ENCODE peak calls at places on chromosomes 3 and 15, in four cellular contexts. H is RWPE1, F is upper lobe of left lung, I is endothelial cell. Q is an unnamed sample.

GRCh38 chr3:127206154-127206553 is 13.2 kb downstream of the PRR23E start:
- DNase-seq in F (no peak), H (no peak), I (no peak), Q (no peak)

GRCh38 chr15:51121118-51121517 is 26.4 kb upstream of the TNFAIP8L3 start:
- DNase-seq in H (peak), I (no peak), F (no peak), Q (no peak)

GRCh38 chr3:18740631-18741583 is 315.8 kb upstream of the SATB1 start:
- DNase-seq in F (no peak), H (no peak), I (no peak), Q (no peak)

GRCh38 chr3:49351521-49352011 is 6.6 kb downstream of the GPX1 start:
- DNase-seq in H (peak), I (no peak), F (no peak), Q (no peak)

GRCh38 chr3:10185804-10186762 is 21.4 kb downstream of the IRAK2 start:
- DNase-seq in F (no peak), I (no peak), H (no peak), Q (no peak)

GRCh38 chr3:82306189-82306588 is 544.7 kb upstream of the GBE1 start:
- DNase-seq in H (no peak), I (no peak), F (no peak), Q (no peak)

GRCh38 chr3:156209631-156210336 is 89.4 kb downstream of the KCNAB1 start:
- DNase-seq in H (no peak), F (no peak), I (no peak), Q (no peak)

GRCh38 chr15:72491768-72492167 is 17.6 kb downstream of the ARIH1 start:
- DNase-seq in I (no peak), H (no peak), F (no peak), Q (no peak)

GRCh38 chr3:110027446-110027845 is 690.1 kb upstream of the DPPA4 start:
- DNase-seq in H (peak), F (no peak), I (no peak), Q (no peak)

GRCh38 chr15:100592898-100593297 is 9.1 kb downstream of the LINS1 start:
- DNase-seq in H (no peak), I (no peak), F (no peak), Q (no peak)

GRCh38 chr15:50051811-50052419 is 67.1 kb downstream of the ATP8B4 start:
- DNase-seq in F (no peak), I (peak), H (peak), Q (no peak)

GRCh38 chr3:40841131-40841530 is 316.4 kb downstream of the ZNF621 start:
- DNase-seq in I (no peak), H (no peak), F (no peak), Q (no peak)

GRCh38 chr3:123384256-123384655 is 64.6 kb downstream of the ADCY5 start:
- DNase-seq in F (no peak), H (no peak), I (no peak), Q (no peak)

GRCh38 chr3:123386477-123387040 is 62.3 kb downstream of the ADCY5 start:
- DNase-seq in H (no peak), F (no peak), I (no peak), Q (no peak)

GRCh38 chr3:123385499-123385898 is 63.4 kb downstream of the ADCY5 start:
- DNase-seq in H (no peak), F (no peak), I (no peak), Q (no peak)

GRCh38 chr3:123385072-123385471 is 63.8 kb downstream of the ADCY5 start:
- DNase-seq in I (no peak), H (no peak), F (no peak), Q (no peak)

DNA sequence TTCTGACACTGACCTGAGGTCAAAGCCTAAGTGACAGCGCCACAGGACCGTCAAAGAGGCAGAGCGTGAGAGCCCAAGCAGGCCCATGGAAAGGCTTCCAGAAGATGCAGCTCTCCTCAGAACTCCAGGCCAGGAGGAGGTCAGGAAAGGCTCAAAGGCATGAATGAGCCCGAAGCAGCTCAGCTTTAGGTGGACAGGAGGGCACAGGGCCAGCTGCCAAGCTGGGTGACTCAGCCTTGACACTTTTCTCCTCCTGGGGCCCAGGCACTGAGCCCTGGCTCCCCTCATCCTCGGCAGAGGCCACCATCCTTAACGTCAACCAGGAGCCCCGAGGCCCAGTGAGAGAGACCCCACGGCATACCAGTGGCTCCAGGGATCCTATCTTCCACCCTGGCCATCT is 62.9 kb downstream of the ADCY5 start:
- DNase-seq in H (no peak), I (no peak), F (no peak), Q (no peak)
- TF ChIP-seq CTCF in H (no peak), I (no peak), F (no peak), Q (no peak)

DNA sequence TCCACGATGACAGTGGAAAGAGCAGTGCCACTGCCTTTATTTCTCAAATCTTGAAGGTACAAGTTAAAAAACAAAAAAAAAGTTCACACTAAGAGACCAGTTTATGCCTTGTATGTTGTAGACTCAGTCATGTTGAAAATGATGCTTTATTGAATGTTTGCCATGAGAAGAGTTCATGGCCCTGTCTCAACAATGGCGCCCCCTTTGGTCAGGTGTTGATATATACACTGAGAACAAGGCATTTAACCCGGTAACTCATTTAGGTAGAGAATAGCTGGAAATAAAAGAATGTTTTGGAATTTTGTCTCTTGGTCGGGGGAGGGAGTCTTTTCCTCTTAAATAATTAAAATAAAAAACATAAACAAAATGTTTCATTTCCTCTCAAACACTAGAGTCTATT is 145.6 kb upstream of the SLC2A2 start:
- DNase-seq in F (no peak), H (no peak), I (peak), Q (no peak)
- TF ChIP-seq CTCF in F (no peak), H (no peak), I (peak), Q (no peak)

GRCh38 chr3:177470200-177470941 is 273.1 kb upstream of the TBL1XR1 start:
- DNase-seq in H (no peak), I (no peak), F (no peak), Q (no peak)
- TF ChIP-seq CTCF in H (no peak), I (no peak), F (no peak), Q (no peak)

DNA sequence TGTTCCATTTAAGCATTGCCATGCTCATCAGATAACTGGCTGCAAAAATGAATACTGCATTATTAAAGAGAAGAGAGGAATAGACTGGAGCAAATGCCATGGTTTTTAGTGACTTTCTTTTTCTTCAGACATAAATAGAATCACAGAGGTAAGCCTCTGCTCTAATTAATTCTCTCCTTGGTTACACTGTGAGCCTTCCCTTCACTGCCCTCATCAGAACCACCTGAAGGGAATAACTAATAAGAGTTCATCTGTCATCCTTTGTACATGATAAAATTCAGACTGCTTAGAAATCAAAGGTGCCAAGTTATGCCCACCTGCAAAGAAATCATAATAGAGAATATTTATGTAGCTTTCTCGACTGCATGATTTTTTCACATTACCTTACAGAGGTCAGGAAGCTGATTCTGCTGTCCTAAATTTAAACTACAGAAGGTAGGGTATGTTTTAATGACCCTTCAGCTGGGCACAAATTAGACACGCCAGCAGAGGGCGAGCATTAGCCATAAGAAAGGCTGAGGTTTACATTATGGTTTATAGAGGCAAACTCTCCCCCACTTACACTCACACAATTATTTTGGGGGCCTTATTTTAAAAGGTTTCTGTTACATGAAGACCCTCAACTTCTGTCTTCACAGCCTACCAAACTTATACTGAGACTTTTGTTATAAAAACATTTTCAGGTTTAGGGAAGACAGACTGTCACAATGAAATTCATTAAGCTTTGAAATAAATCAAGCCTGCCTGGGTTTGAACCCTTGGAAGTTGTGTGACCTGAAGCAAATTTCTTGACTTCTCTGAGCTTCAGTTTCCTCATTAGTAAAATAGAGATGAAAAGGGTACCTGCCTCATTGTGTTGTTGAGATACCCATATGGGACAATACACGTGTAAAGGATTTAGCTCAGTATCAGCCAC is 15.3 kb upstream of the UNC13C start:
- DNase-seq in I (peak), H (no peak), F (no peak), Q (no peak)
- TF ChIP-seq CTCF in I (peak), H (peak), F (peak), Q (no peak)

GRCh38 chr3:149658444-149659172 is 783 bp upstream of the WWTR1 start:
- DNase-seq in H (peak), F (peak), I (peak), Q (no peak)
- TF ChIP-seq CTCF in H (peak), F (no peak), I (no peak), Q (no peak)

GRCh38 chr3:45174234-45174633 is 28.1 kb upstream of the CDCP1 start:
- DNase-seq in I (no peak), F (no peak), H (no peak), Q (no peak)
- TF ChIP-seq CTCF in I (no peak), F (no peak), H (no peak), Q (no peak)

GRCh38 chr15:74134387-74135027 is 4.1 kb downstream of the ISLR2 start:
- DNase-seq in I (peak), F (peak), H (peak), Q (peak)
- TF ChIP-seq CTCF in I (peak), F (no peak), H (peak), Q (no peak)

GRCh38 chr3:168223085-168223484 is 127.4 kb upstream of the GOLIM4 start:
- DNase-seq in I (no peak), F (no peak), H (no peak), Q (no peak)
- TF ChIP-seq CTCF in I (no peak), F (no peak), H (no peak), Q (no peak)

GRCh38 chr15:42371125-42371524 is 11.8 kb downstream of the CAPN3 start:
- DNase-seq in H (no peak), I (no peak), F (no peak), Q (no peak)
- TF ChIP-seq CTCF in H (no peak), I (no peak), F (no peak), Q (no peak)

Q was measured in activated B cell treated with CpG ODN at 0.5 μM for 24 hours.